ENCODE peak calls at places on chromosomes 1 and 21, in six cellular contexts. P, E, Z, D, U and Q are unnamed samples.

GRCh38 chr21:43764576-43765495 is 11.3 kb downstream of the CSTB start:
- DNase-seq in P (no peak), E (no peak), Z (no peak), D (no peak), U (no peak), Q (no peak)

GRCh38 chr1:203555046-203555445 is 61.1 kb downstream of the OPTC start:
- DNase-seq in P (no peak), E (no peak), Z (no peak), D (no peak), U (no peak), Q (peak; percentile 72)

GRCh38 chr1:247111636-247112478 is 7.7 kb upstream of the ZNF669 start:
- DNase-seq in P (peak; percentile 29), E (peak; percentile 73), Z (peak; percentile 59), D (peak; percentile 81), U (no peak), Q (peak; percentile 55)

GRCh38 chr1:204321665-204322064 is 38.1 kb downstream of the PLEKHA6 start:
- DNase-seq in P (no peak), E (no peak), Z (peak; percentile 37), D (no peak), U (no peak), Q (peak; percentile 47)

GRCh38 chr1:240027059-240027462 is 64.6 kb upstream of the FMN2 start:
- DNase-seq in P (peak; percentile 9), E (no peak), Z (peak; percentile 57), D (no peak), U (no peak), Q (peak; percentile 66)

GRCh38 chr1:110235839-110236682 is 25.9 kb downstream of the KCNC4 start:
- DNase-seq in P (no peak), E (no peak), Z (peak; percentile 74), D (no peak), U (peak; percentile 24), Q (peak; percentile 74)

GRCh38 chr1:85295006-85295431 is 18.6 kb upstream of the BCL10 start:
- DNase-seq in P (no peak), E (no peak), Z (no peak), D (no peak), U (peak; percentile 72), Q (peak; percentile 60)

GRCh38 chr1:54838565-54839180 is 37.5 kb upstream of the TTC22 start:
- DNase-seq in P (no peak), E (peak; percentile 14), Z (no peak), D (no peak), U (no peak), Q (no peak)

GRCh38 chr1:196393742-196394141 is 214.5 kb downstream of the KCNT2 start:
- DNase-seq in P (peak; percentile 55), E (no peak), Z (peak; percentile 76), D (no peak), U (no peak), Q (peak; percentile 68)

GRCh38 chr1:236860096-236860495 is 65.0 kb downstream of the MTR start:
- DNase-seq in P (no peak), E (no peak), Z (peak; percentile 51), D (no peak), U (no peak), Q (no peak)

GRCh38 chr1:32540589-32540988 is 1.4 kb downstream of the ZBTB8A start:
- DNase-seq in P (no peak), E (no peak), Z (no peak), D (no peak), U (no peak), Q (no peak)

GRCh38 chr1:23593556-23594148 is 34.4 kb upstream of the ID3 start:
- DNase-seq in P (no peak), E (no peak), Z (no peak), D (no peak), U (no peak), Q (no peak)

GRCh38 chr1:111449703-111450017 is 396 bp downstream of the ATP5PB start:
- DNase-seq in P (no peak), E (no peak), Z (no peak), D (no peak), U (no peak), Q (no peak)

GRCh38 chr1:226723640-226724532 is 15.2 kb downstream of the ITPKB start:
- DNase-seq in P (peak; percentile 68), E (no peak), Z (peak; percentile 83), D (no peak), U (no peak), Q (peak; percentile 46)

GRCh38 chr1:157948547-157949152 is 44.8 kb upstream of the KIRREL1 start:
- DNase-seq in P (peak; percentile 26), E (no peak), Z (peak; percentile 41), D (peak; percentile 33), U (no peak), Q (peak; percentile 25)

GRCh38 chr1:9193226-9193625 is 41.3 kb upstream of the H6PD start:
- DNase-seq in P (no peak), E (no peak), Z (peak; percentile 82), D (no peak), U (no peak), Q (peak; percentile 63)

GRCh38 chr1:246492611-246493245 is 14.4 kb downstream of the SMYD3 start:
- DNase-seq in P (peak; percentile 54), E (peak; percentile 70), Z (peak; percentile 86), D (peak; percentile 60), U (peak; percentile 46), Q (peak; percentile 74)

GRCh38 chr1:16094453-16095158 is 21.2 kb upstream of the FAM131C start:
- DNase-seq in P (no peak), E (no peak), Z (no peak), D (no peak), U (no peak), Q (no peak)

GRCh38 chr1:16095447-16095846 is 22.0 kb upstream of the FAM131C start:
- DNase-seq in P (no peak), E (no peak), Z (no peak), D (no peak), U (no peak), Q (no peak)

GRCh38 chr1:16101618-16102017 is 28.2 kb upstream of the FAM131C start:
- DNase-seq in P (no peak), E (no peak), Z (peak; percentile 61), D (no peak), U (no peak), Q (no peak)

GRCh38 chr1:16093611-16094010 is 20.2 kb upstream of the FAM131C start:
- DNase-seq in P (no peak), E (no peak), Z (no peak), D (no peak), U (no peak), Q (no peak)

DNA sequence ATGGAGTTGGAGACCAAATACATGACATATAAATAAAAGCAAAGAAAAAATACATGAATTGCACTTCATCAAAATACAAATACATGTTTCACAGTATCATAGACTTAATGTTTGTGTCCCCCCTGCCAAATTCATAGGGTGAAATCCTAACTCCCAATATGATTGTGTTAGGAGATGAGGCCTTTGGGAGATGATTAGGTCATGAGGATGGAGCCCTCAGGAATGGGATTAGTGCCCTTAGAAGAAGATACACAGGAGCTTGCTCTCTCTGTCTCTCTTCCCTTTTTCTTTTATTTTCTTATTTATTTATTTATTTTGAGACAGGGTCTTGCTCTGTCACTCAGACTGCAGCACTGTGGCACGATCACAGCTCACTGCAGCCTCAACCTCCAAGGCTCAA is 26.0 kb upstream of the FAM131C start:
- DNase-seq in P (no peak), E (no peak), Z (no peak), D (no peak), U (no peak), Q (no peak)
- TF ChIP-seq CTCF in P (no peak), E (no peak), Z (no peak), D (no peak), U (no peak), Q (no peak)

GRCh38 chr1:61569212-61569621 is 155.7 kb downstream of the TM2D1 start:
- DNase-seq in P (no peak), E (no peak), Z (no peak), D (no peak), U (no peak), Q (no peak)
- H3K4me3 ChIP-seq in P (no peak overlapping the region), E (no peak overlapping the region), Z (no peak overlapping the region), D (no peak overlapping the region), U (no peak overlapping the region), Q (no peak overlapping the region)

GRCh38 chr1:47756411-47756810 is 240.8 kb downstream of the TRABD2B start:
- DNase-seq in P (no peak), E (no peak), Z (no peak), D (no peak), U (no peak), Q (no peak)

GRCh38 chr1:47756006-47756405 is 241.2 kb downstream of the TRABD2B start:
- DNase-seq in P (no peak), E (no peak), Z (no peak), D (no peak), U (no peak), Q (no peak)

GRCh38 chr1:47753808-47754207 is 243.4 kb downstream of the TRABD2B start:
- DNase-seq in P (no peak), E (no peak), Z (no peak), D (no peak), U (no peak), Q (no peak)

GRCh38 chr1:47754221-47754620 is 243.0 kb downstream of the TRABD2B start:
- DNase-seq in P (no peak), E (no peak), Z (no peak), D (no peak), U (no peak), Q (no peak)

GRCh38 chr1:47755368-47755990 is 241.7 kb downstream of the TRABD2B start:
- DNase-seq in P (no peak), E (peak; percentile 35), Z (no peak), D (no peak), U (no peak), Q (no peak)
- TF ChIP-seq CTCF in P (no peak), E (no peak), Z (peak; percentile 28), D (peak; percentile 43), U (peak; percentile 67), Q (peak; percentile 27)

GRCh38 chr1:117753652-117754051 is 147.8 kb downstream of the TENT5C start:
- DNase-seq in P (no peak), E (no peak), Z (peak; percentile 75), D (no peak), U (no peak), Q (peak; percentile 84)
- H3K4me3 ChIP-seq in P (no peak overlapping the region), E (no peak overlapping the region), Z (peak overlapping the region; percentile 11), D (peak overlapping the region; percentile 21), U (no peak overlapping the region), Q (no peak overlapping the region)

DNA sequence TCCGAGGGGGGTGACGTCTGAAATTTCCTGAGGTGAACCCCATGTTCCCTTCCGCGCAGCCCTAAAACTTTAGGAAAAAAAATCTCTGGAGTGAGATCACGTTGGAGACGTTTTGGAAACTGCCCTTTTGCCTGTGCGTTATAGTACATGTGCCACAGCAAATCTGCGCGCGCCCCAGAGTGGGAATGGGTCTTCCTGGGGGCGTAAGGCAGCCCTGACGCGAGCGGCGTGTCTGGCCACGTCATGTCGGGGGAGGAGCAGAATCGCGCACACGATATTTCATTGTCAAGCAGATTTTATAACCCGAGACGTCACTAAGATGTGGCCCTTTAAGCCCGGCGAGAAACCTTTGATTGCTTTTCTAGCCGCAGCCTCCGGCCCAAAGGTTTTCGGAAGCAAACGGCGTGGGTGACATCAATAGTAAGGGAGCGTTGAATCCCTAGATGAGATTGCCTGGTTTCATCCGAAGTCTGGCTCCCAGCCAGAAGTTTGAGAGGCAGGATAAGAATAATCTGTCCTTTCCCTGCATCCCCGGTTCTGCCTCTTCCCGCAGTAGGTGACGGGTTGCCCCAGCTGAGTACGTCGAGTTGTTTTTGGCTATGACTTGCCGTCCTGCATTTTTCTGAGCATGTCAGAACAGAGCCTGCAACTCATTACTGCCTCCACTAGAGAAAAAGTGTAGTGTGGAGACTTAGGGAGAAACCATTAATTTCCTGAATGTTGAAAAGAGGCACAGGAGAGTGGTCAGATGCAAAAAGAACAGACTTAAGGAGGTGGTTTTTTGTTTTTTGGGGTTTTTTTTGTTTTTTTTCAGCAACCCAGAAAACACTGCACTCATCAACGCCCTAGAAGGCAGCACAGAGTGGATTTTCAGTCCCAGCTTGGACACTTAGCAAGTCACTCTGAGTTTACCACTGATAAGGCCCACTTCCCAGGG is 800 bp upstream of the PMVK start:
- DNase-seq in P (peak; percentile 85), E (peak; percentile 91), Z (peak; percentile 98), D (peak; percentile 92), U (peak; percentile 83), Q (peak; percentile 96)
- TF ChIP-seq CTCF in P (peak; percentile 15), E (peak; percentile 32), Z (peak; percentile 28), D (peak; percentile 53), U (peak; percentile 12), Q (peak; percentile 44)